ENCODE peak calls at places on chromosomes 3 and 15, in seven cellular contexts. Q, B, X, G, U, S and Y are unnamed samples.

GRCh38 chr15:57384024-57384423 is 7.7 kb downstream of the CGNL1 start:
- DNase-seq in Q (no peak), B (no peak), X (no peak), G (peak; percentile 71), U (peak; percentile 48), S (no peak), Y (no peak)

GRCh38 chr15:69089258-69089657 is 71.2 kb upstream of the GLCE start:
- DNase-seq in Q (no peak), B (no peak), X (no peak), G (no peak), U (no peak), S (no peak), Y (no peak)

GRCh38 chr3:54915976-54916375 is 11.9 kb downstream of the LRTM1 start:
- DNase-seq in Q (no peak), B (no peak), X (no peak), G (no peak), U (no peak), S (no peak), Y (no peak)

GRCh38 chr3:9399746-9400145 is 2.3 kb downstream of the SETD5 start:
- DNase-seq in Q (no peak), B (peak; percentile 63), X (peak; percentile 92), G (peak; percentile 95), U (peak; percentile 82), S (peak; percentile 69), Y (peak; percentile 82)

GRCh38 chr3:147427796-147428195 is 18.6 kb downstream of the ZIC1 start:
- DNase-seq in Q (no peak), B (no peak), X (no peak), G (no peak), U (no peak), S (no peak), Y (no peak)

GRCh38 chr3:98914210-98915080 is 12.9 kb upstream of the DCBLD2 start:
- DNase-seq in Q (no peak), B (no peak), X (no peak), G (no peak), U (no peak), S (no peak), Y (no peak)

GRCh38 chr3:13495921-13496723 is 16.0 kb downstream of the HDAC11 start:
- DNase-seq in Q (peak; percentile 60), B (peak; percentile 77), X (peak; percentile 88), G (peak; percentile 92), U (peak; percentile 82), S (peak; percentile 74), Y (peak; percentile 76)

GRCh38 chr3:16253601-16254000 is 11.1 kb downstream of the DPH3 start:
- DNase-seq in Q (no peak), B (peak; percentile 74), X (peak; percentile 45), G (peak; percentile 84), U (peak; percentile 63), S (no peak), Y (peak; percentile 62)

GRCh38 chr3:127135241-127136023 is 57.5 kb upstream of the PRR23E start:
- DNase-seq in Q (no peak), B (peak; percentile 40), X (peak; percentile 85), G (no peak), U (peak; percentile 57), S (no peak), Y (peak; percentile 63)

GRCh38 chr3:104566054-104566453 is 800.7 kb upstream of the ALCAM start:
- DNase-seq in Q (no peak), B (no peak), X (no peak), G (no peak), U (no peak), S (no peak), Y (no peak)

GRCh38 chr3:20043398-20043797 is 3.2 kb downstream of the KAT2B start:
- DNase-seq in Q (peak; percentile 45), B (peak; percentile 92), X (peak; percentile 71), G (peak; percentile 92), U (peak; percentile 93), S (peak; percentile 94), Y (peak; percentile 78)

GRCh38 chr3:53384465-53385277 is 37.3 kb upstream of the DCP1A start:
- DNase-seq in Q (no peak), B (no peak), X (no peak), G (no peak), U (no peak), S (no peak), Y (no peak)

GRCh38 chr3:37762286-37762685 is 99.4 kb upstream of the CTDSPL start:
- DNase-seq in Q (no peak), B (no peak), X (no peak), G (no peak), U (no peak), S (no peak), Y (no peak)

GRCh38 chr3:182637350-182638197 is 155.7 kb upstream of the ATP11B start:
- DNase-seq in Q (no peak), B (no peak), X (no peak), G (no peak), U (no peak), S (peak; percentile 83), Y (no peak)

GRCh38 chr3:119620899-119621298 is 23.2 kb downstream of the PLA1A start:
- DNase-seq in Q (no peak), B (no peak), X (no peak), G (no peak), U (no peak), S (no peak), Y (peak; percentile 52)

GRCh38 chr3:102235679-102236078 is 199.1 kb upstream of the ZPLD1 start:
- DNase-seq in Q (no peak), B (no peak), X (peak; percentile 28), G (no peak), U (no peak), S (no peak), Y (no peak)

GRCh38 chr3:64763980-64764379 is 76.2 kb upstream of the ADAMTS9 start:
- DNase-seq in Q (no peak), B (no peak), X (no peak), G (no peak), U (no peak), S (no peak), Y (no peak)

GRCh38 chr15:70154440-70155347 is 57.0 kb upstream of the TLE3 start:
- DNase-seq in Q (no peak), B (no peak), X (peak; percentile 71), G (peak; percentile 80), U (peak; percentile 49), S (no peak), Y (peak; percentile 32)

GRCh38 chr15:89837134-89837829 is 22.6 kb upstream of the ANPEP start:
- DNase-seq in Q (no peak), B (no peak), X (no peak), G (no peak), U (no peak), S (no peak), Y (no peak)

GRCh38 chr3:161694682-161695586 is 198.3 kb downstream of the OTOL1 start:
- DNase-seq in Q (no peak), B (no peak), X (no peak), G (no peak), U (no peak), S (no peak), Y (no peak)